ENCODE peak calls at places on chromosomes 12 and 14, in five cellular contexts. A, N, Y, B and U are unnamed samples.

GRCh38 chr12:41962171-41962572 is 182.5 kb downstream of the GXYLT1 start:
- DNase-seq in B (no peak), Y (peak; percentile 20), N (no peak), A (no peak), U (no peak)

GRCh38 chr14:99118046-99118721 is 153.8 kb downstream of the BCL11B start:
- DNase-seq in A (no peak), N (no peak), B (peak; percentile 49), Y (no peak), U (no peak)

GRCh38 chr14:74942164-74942563 is 13.2 kb downstream of the PGF start:
- DNase-seq in N (no peak), A (no peak), B (no peak), Y (no peak), U (no peak)

GRCh38 chr14:71714225-71714624 is 218.0 kb upstream of the RGS6 start:
- DNase-seq in N (no peak), B (no peak), Y (no peak), A (no peak), U (no peak)

GRCh38 chr14:58272589-58273372 is 25.6 kb upstream of the ARID4A start:
- DNase-seq in N (no peak), B (no peak), A (peak; percentile 8), Y (peak; percentile 50), U (peak; percentile 88)

GRCh38 chr14:100065161-100065871 is at the start of gene EVL:
- DNase-seq in N (no peak), A (no peak), Y (no peak), B (no peak), U (peak; percentile 57)

GRCh38 chr14:95946867-95947266 is 70.2 kb downstream of the TUNAR start:
- DNase-seq in Y (no peak), B (no peak), A (no peak), N (no peak), U (no peak)

GRCh38 chr14:22084393-22085281 is 411.0 kb upstream of the OR4E1 start:
- DNase-seq in N (no peak), B (no peak), Y (peak; percentile 15), A (peak; percentile 8), U (no peak)

GRCh38 chr14:26859483-26859882 is 261.6 kb upstream of the NOVA1 start:
- DNase-seq in A (no peak), N (no peak), Y (no peak), B (no peak), U (no peak)

DNA sequence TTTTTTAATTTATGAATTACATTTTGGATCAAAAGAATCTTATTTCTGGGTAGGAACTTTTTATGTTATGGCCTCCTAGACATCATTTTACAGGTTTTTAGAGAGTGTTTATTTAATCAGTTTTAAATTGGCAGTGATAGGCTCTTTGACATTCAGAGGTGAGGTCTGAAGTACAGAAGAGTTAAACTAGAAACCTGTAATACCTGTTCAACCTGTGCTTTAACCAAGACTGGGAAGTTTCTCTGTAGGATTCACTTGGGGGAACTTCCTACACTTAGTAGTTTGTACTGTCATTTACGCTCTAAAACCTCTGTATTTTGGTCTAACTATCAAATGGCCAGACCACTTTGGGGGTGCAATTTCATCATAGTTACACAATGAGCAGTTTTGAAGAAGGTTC is 35.9 kb downstream of the PLEKHA5 start:
- DNase-seq in B (no peak), Y (no peak), A (no peak), N (no peak), U (no peak)
- H3K27ac ChIP-seq in B (no peak overlapping the region), Y (no peak overlapping the region), A (no peak overlapping the region), N (peak overlapping the region; percentile 23), U (no peak overlapping the region)

DNA sequence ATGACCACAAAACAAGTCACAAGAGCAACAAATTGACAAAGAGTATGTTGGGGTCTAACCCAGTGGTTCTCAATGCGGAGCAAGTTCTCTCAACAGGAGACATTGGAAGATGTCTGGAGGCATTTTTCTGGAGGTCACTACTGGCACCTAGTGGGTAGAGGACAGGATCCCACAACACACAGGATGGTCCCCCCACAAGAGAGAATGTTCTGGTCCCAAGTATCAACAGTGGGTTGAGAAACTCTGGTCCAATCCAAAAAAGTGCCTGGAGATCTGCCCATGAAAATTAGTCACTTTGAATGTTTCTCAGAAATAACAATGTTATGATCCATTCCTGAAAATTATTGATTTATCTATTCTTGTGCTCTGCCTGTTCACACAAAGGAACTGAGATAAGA is 3.3 kb downstream of the SSH1 start:
- DNase-seq in A (no peak), B (no peak), N (no peak), Y (no peak), U (no peak)
- TF ChIP-seq POLR2A in A (no peak), B (no peak), N (no peak), Y (no peak), U (no peak)

DNA sequence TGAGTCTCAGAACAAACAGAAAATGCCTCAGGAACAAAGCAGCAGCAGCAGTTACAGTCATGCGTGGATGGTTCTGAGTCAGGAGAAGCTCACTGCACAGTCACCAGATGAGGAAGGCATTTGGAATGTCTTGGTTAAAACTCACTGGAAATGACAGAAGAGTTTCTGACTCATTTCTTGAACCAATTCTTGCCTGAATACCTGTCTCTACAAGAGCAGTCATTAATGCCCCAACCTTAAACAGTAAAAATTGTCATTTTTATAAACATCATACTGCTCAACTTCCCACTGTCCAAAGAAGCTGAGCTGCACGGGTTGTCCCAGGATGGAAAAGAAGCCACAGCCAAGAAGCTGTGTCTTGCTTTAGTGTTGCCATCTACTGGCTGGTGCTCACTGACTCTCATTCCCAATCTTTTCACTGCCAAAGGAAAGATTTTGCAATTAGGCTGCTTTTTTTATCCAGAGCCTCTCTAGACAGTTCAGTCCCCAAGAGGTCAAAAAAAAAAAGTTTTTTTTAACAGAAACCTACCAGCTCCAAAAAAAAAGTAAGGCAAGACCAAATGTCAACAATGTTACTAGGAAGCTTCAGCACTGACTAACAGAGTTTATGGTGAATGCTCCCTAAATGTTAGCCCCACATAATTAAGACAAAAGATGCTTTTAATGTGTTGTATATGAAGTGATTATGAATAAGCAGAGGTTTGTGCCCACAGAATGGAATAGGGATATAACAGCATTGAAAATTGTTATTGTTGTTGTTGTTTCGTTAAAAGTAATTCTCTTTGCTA is 40.4 kb downstream of the KICS2 start:
- DNase-seq in Y (peak; percentile 58), B (no peak), N (no peak), A (peak; percentile 69), U (no peak)
- TF ChIP-seq CTCF in Y (peak; percentile 89), B (peak; percentile 15), N (peak; percentile 51), A (peak; percentile 74), U (peak; percentile 60)

DNA sequence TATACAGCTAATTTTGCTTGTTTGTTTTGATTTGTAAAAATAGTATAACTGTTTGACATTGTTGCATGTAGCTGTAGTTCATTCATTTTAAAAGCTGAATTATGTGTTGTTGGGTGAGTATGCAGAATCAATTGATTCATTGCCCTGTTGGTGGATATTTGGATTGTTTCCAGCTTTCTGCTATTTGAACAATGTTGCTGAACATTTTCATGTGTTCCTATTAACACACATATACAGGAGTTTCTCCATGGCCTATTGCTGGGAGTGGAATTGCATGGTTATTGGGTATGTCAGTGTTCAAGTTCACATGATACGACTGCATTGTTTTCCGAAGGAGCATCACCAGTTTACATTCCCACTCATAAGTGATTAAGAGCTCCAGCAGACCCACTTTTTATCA is 75.3 kb downstream of the SRGAP1 start:
- DNase-seq in Y (no peak), N (no peak), A (no peak), B (no peak), U (no peak)
- H3K27ac ChIP-seq in Y (no peak overlapping the region), N (no peak overlapping the region), A (peak overlapping the region; percentile 97), B (no peak overlapping the region), U (no peak overlapping the region)

DNA sequence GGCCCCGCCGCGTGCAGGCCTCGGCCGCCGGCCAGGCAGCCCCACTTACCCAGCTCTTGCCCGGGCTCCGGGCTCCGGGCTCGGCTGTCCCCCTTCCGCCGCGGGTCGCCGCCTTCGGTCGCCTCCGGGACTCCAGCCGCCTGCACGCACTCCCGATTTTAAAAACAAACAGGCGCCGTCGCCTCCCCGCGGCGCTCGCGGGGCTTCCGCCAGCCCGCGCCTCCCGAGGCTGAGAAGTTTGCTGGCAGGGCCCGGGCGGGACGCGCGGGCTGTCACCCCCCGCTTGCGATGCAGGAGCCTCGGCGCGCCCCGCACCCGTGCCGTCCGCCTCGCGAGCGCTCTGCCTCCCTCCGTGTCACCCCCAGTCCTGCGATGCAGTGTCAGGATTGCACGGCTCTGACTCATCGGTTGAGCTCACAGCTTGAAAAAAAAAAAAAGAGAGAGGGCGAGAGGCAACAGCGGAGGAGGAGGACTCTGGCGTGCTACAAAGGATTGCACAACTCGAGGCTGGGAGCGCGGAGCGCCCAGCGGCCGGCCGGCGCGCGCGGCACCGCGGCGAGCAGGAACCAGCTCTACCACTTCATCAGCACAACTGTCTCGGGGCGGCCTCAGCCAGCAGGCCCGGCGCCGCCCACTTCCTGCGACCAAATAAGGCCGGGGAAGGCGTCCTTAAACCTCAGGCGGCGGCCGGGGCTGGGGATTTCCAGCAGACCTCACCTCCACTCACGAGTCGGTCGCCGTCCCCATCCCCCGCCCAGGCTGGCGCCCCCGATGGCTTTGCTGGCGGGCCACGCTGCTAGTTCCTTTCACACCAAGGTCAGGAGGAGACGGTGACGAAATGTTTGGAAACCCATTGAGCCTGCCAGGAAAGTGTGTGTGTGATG is 45.8 kb upstream of the PNMA1 start:
- DNase-seq in A (peak; percentile 95), Y (peak; percentile 97), N (peak; percentile 97), B (peak; percentile 94), U (peak; percentile 98)
- TF ChIP-seq POLR2A in A (peak; percentile 50), Y (peak; percentile 96), N (peak; percentile 80), B (peak; percentile 85), U (peak; percentile 97)

GRCh38 chr12:27077586-27077985 is 4.8 kb downstream of the C12orf71 start:
- DNase-seq in B (no peak), N (no peak), A (no peak), Y (no peak), U (no peak)

GRCh38 chr12:27083861-27084271 is 1.5 kb upstream of the C12orf71 start:
- DNase-seq in B (no peak), A (no peak), N (no peak), Y (no peak), U (no peak)

GRCh38 chr12:27076930-27077329 is 5.4 kb downstream of the C12orf71 start:
- DNase-seq in B (no peak), Y (no peak), N (no peak), A (no peak), U (no peak)

GRCh38 chr12:27085654-27086053 is 3.3 kb upstream of the C12orf71 start:
- DNase-seq in N (no peak), A (no peak), Y (no peak), B (no peak), U (no peak)

GRCh38 chr12:27081668-27082091 is 698 bp downstream of the C12orf71 start:
- DNase-seq in N (no peak), A (no peak), B (no peak), Y (no peak), U (no peak)
- TF ChIP-seq CTCF in N (no peak), A (no peak), B (peak; percentile 60), Y (no peak), U (no peak)